ENCODE peak calls at places on chromosomes 4 and X, in seven cellular contexts. T, I, U, L, K, C and F are unnamed samples.

GRCh38 chr4:37812713-37813112 is 13.8 kb upstream of the PGM2 start:
- DNase-seq in T (peak; percentile 89), I (peak; percentile 91), U (no peak), L (no peak), K (peak; percentile 22), C (no peak), F (peak; percentile 46)

GRCh38 chr4:56976283-56976877 is 1.0 kb downstream of the NOA1 start:
- DNase-seq in T (no peak), I (peak; percentile 11), U (no peak), L (peak; percentile 17), K (no peak), C (no peak), F (peak; percentile 13)

GRCh38 chr4:158314756-158315487 is 104.6 kb downstream of the TMEM144 start:
- DNase-seq in T (peak; percentile 98), I (peak; percentile 98), U (no peak), L (no peak), K (no peak), C (no peak), F (peak; percentile 91)

GRCh38 chr4:151315212-151315886 is 10.1 kb downstream of the SH3D19 start:
- DNase-seq in T (peak; percentile 24), I (peak; percentile 28), U (no peak), L (no peak), K (no peak), C (no peak), F (no peak)

GRCh38 chr4:157804986-157805385 is 367.8 kb downstream of the GASK1B start:
- DNase-seq in T (peak; percentile 12), I (peak; percentile 34), U (no peak), L (no peak), K (peak; percentile 18), C (no peak), F (peak; percentile 5)

GRCh38 chr4:175703956-175704600 is 108.0 kb downstream of the GPM6A start:
- DNase-seq in T (no peak), I (no peak), U (no peak), L (no peak), K (no peak), C (no peak), F (no peak)

GRCh38 chr4:7828926-7829325 is 110.7 kb downstream of the AFAP1 start:
- DNase-seq in T (peak; percentile 93), I (peak; percentile 84), U (no peak), L (no peak), K (no peak), C (no peak), F (peak; percentile 74)

GRCh38 chr4:1269209-1269608 is 20.3 kb upstream of the CTBP1 start:
- DNase-seq in T (no peak), I (no peak), U (no peak), L (no peak), K (no peak), C (no peak), F (no peak)

GRCh38 chr4:80136238-80136637 is 61.1 kb upstream of the PRDM8 start:
- DNase-seq in T (no peak), I (no peak), U (no peak), L (no peak), K (no peak), C (no peak), F (no peak)

GRCh38 chrX:108309144-108309543 is 129.1 kb downstream of the COL4A6 start:
- DNase-seq in T (peak; percentile 83), I (peak; percentile 86), U (no peak), L (no peak), K (peak; percentile 48), C (no peak), F (peak; percentile 83)

GRCh38 chr4:81836716-81837115 is 365.0 kb upstream of the RASGEF1B start:
- DNase-seq in T (no peak), I (no peak), U (no peak), L (no peak), K (no peak), C (no peak), F (no peak)

GRCh38 chr4:5773271-5773555 is 62.2 kb downstream of the EVC start:
- DNase-seq in T (peak; percentile 27), I (peak; percentile 81), U (peak; percentile 56), L (no peak), K (no peak), C (no peak), F (peak; percentile 24)

GRCh38 chrX:151984328-151984727 is 9.9 kb upstream of the GABRE start:
- DNase-seq in T (peak; percentile 95), I (peak; percentile 85), U (no peak), L (no peak), K (no peak), C (no peak), F (peak; percentile 79)

GRCh38 chrX:36908801-36909403 is 99.3 kb upstream of the FAM47C start:
- DNase-seq in T (peak; percentile 43), I (peak; percentile 55), U (no peak), L (peak; percentile 16), K (peak; percentile 4), C (no peak), F (peak; percentile 8)

GRCh38 chr4:157521916-157522315 is 301.4 kb downstream of the GRIA2 start:
- DNase-seq in T (peak; percentile 39), I (peak; percentile 41), U (no peak), L (no peak), K (no peak), C (no peak), F (no peak)

GRCh38 chrX:20595928-20596550 is 329.3 kb upstream of the RPS6KA3 start:
- DNase-seq in T (peak; percentile 78), I (peak; percentile 2), U (no peak), L (no peak), K (no peak), C (no peak), F (peak; percentile 52)

GRCh38 chr4:185834778-185835177 is 22.8 kb upstream of the SORBS2 start:
- DNase-seq in T (no peak), I (no peak), U (no peak), L (no peak), K (no peak), C (no peak), F (no peak)

GRCh38 chr4:123597586-123597985 is 201.0 kb downstream of the SPRY1 start:
- DNase-seq in T (peak; percentile 57), I (peak; percentile 75), U (no peak), L (no peak), K (no peak), C (no peak), F (peak; percentile 60)

GRCh38 chr4:10457255-10457801 is at the start of gene ZNF518B:
- DNase-seq in T (peak; percentile 60), I (peak; percentile 64), U (peak; percentile 91), L (peak; percentile 84), K (no peak), C (peak; percentile 83), F (peak; percentile 64)

GRCh38 chr4:23361453-23361852 is 528.4 kb downstream of the PPARGC1A start:
- DNase-seq in T (no peak), I (no peak), U (no peak), L (no peak), K (no peak), C (no peak), F (no peak)

GRCh38 chr4:156873776-156874175 is 97.8 kb downstream of the PDGFC start:
- DNase-seq in T (no peak), I (no peak), U (no peak), L (no peak), K (no peak), C (no peak), F (no peak)

GRCh38 chr4:72954811-72955210 is 114.7 kb downstream of the COX18 start:
- DNase-seq in T (peak; percentile 61), I (no peak), U (no peak), L (no peak), K (no peak), C (no peak), F (no peak)
- H3K4me3 ChIP-seq in T (no peak overlapping the region), I (no peak overlapping the region), U (no peak overlapping the region), L (no peak overlapping the region), K (no peak overlapping the region), C (no peak overlapping the region), F (no peak overlapping the region)

GRCh38 chrX:10856797-10857196 is 236.4 kb upstream of the MID1 start:
- DNase-seq in T (no peak), I (no peak), U (no peak), L (no peak), K (no peak), C (no peak), F (no peak)
- TF ChIP-seq CTCF in T (no peak), I (no peak), U (no peak), L (no peak), K (no peak), C (no peak), F (no peak)

GRCh38 chr4:180058731-180059215 is 2184.4 kb upstream of the TENM3 start:
- DNase-seq in T (peak; percentile 31), I (peak; percentile 16), U (peak; percentile 89), L (peak; percentile 48), K (peak; percentile 19), C (no peak), F (peak; percentile 7)

GRCh38 chr4:180060159-180060889 is 2182.9 kb upstream of the TENM3 start:
- DNase-seq in T (peak; percentile 1), I (peak; percentile 12), U (no peak), L (peak; percentile 5), K (peak; percentile 4), C (no peak), F (no peak)

GRCh38 chr4:180057891-180058643 is 2185.1 kb upstream of the TENM3 start:
- DNase-seq in T (peak; percentile 14), I (peak; percentile 12), U (peak; percentile 86), L (peak; percentile 57), K (peak; percentile 19), C (no peak), F (no peak)

GRCh38 chr4:180057198-180057821 is 2185.9 kb upstream of the TENM3 start:
- DNase-seq in T (peak; percentile 5), I (no peak), U (peak; percentile 59), L (peak; percentile 7), K (peak; percentile 3), C (no peak), F (no peak)

GRCh38 chr4:180059216-180059881 is 2183.9 kb upstream of the TENM3 start:
- DNase-seq in T (peak; percentile 2), I (no peak), U (peak; percentile 84), L (peak; percentile 22), K (peak; percentile 12), C (no peak), F (no peak)
- H3K4me3 ChIP-seq in T (peak overlapping the region; percentile 47), I (peak overlapping the region; percentile 57), U (peak overlapping the region; percentile 93), L (peak overlapping the region; percentile 59), K (peak overlapping the region; percentile 43), C (no peak overlapping the region), F (peak overlapping the region; percentile 30)

GRCh38 chr4:112520598-112521122 is 4.7 kb upstream of the NEUROG2 start:
- DNase-seq in T (no peak), I (no peak), U (no peak), L (no peak), K (no peak), C (no peak), F (no peak)

GRCh38 chr4:112521123-112522116 is 5.4 kb upstream of the NEUROG2 start:
- DNase-seq in T (no peak), I (no peak), U (peak; percentile 74), L (peak; percentile 42), K (no peak), C (no peak), F (no peak)

GRCh38 chr4:112522389-112522788 is 6.4 kb upstream of the NEUROG2 start:
- DNase-seq in T (no peak), I (no peak), U (peak; percentile 47), L (no peak), K (no peak), C (no peak), F (no peak)

GRCh38 chr4:112523764-112524505 is 8.0 kb upstream of the NEUROG2 start:
- DNase-seq in T (peak; percentile 26), I (no peak), U (peak; percentile 98), L (peak; percentile 92), K (peak; percentile 89), C (peak; percentile 72), F (peak; percentile 32)

GRCh38 chr4:112523008-112523440 is 7.0 kb upstream of the NEUROG2 start:
- DNase-seq in T (peak; percentile 26), I (peak; percentile 43), U (peak; percentile 88), L (peak; percentile 67), K (no peak), C (peak; percentile 46), F (peak; percentile 50)
- TF ChIP-seq CTCF in T (no peak), I (peak; percentile 20), U (no peak), L (peak; percentile 27), K (no peak), C (no peak), F (peak; percentile 51)